ENCODE peak calls at places on chromosome 11, in six cellular contexts. One of them, this sample, is unnamed.

GRCh38 chr11:37504066-37504611 is 906.1 kb upstream of the RAG2 start:
- DNase-seq in prostate gland: no peak
- DNase-seq in IMR-90: peak; percentile 90
- DNase-seq in AG10803: peak; percentile 52
- DNase-seq in fibroblast of pulmonary artery: peak; percentile 83
- DNase-seq in cardiac muscle cell: peak; percentile 78
- DNase-seq in this sample: peak; percentile 98

GRCh38 chr11:34358258-34358665 is 452 bp upstream of the ABTB2 start:
- DNase-seq in IMR-90: peak; percentile 24
- DNase-seq in cardiac muscle cell: peak; percentile 69
- DNase-seq in fibroblast of pulmonary artery: peak; percentile 70
- DNase-seq in prostate gland: peak; percentile 66
- DNase-seq in AG10803: peak; percentile 37
- DNase-seq in this sample: peak; percentile 64

GRCh38 chr11:121800704-121801516 is 315.1 kb downstream of the BLID start:
- DNase-seq in AG10803: peak; percentile 56
- DNase-seq in IMR-90: no peak
- DNase-seq in fibroblast of pulmonary artery: peak; percentile 21
- DNase-seq in prostate gland: no peak
- DNase-seq in cardiac muscle cell: peak; percentile 45
- DNase-seq in this sample: peak; percentile 48

GRCh38 chr11:13030857-13031256 is 21.7 kb downstream of the RASSF10 start:
- DNase-seq in fibroblast of pulmonary artery: no peak
- DNase-seq in AG10803: no peak
- DNase-seq in IMR-90: no peak
- DNase-seq in prostate gland: peak; percentile 88
- DNase-seq in cardiac muscle cell: no peak
- DNase-seq in this sample: no peak

GRCh38 chr11:115590254-115590653 is 86.0 kb upstream of the CADM1 start:
- DNase-seq in fibroblast of pulmonary artery: no peak
- DNase-seq in cardiac muscle cell: no peak
- DNase-seq in IMR-90: no peak
- DNase-seq in AG10803: no peak
- DNase-seq in prostate gland: no peak
- DNase-seq in this sample: no peak

GRCh38 chr11:129279326-129280026 is 87.4 kb upstream of the ARHGAP32 start:
- DNase-seq in AG10803: peak; percentile 79
- DNase-seq in cardiac muscle cell: peak; percentile 89
- DNase-seq in IMR-90: peak; percentile 67
- DNase-seq in prostate gland: peak; percentile 63
- DNase-seq in fibroblast of pulmonary artery: peak; percentile 81
- DNase-seq in this sample: peak; percentile 49

GRCh38 chr11:57476883-57477506 is 16.7 kb downstream of the RTN4RL2 start:
- DNase-seq in AG10803: no peak
- DNase-seq in fibroblast of pulmonary artery: no peak
- DNase-seq in IMR-90: peak; percentile 17
- DNase-seq in cardiac muscle cell: no peak
- DNase-seq in prostate gland: no peak
- DNase-seq in this sample: peak; percentile 6

GRCh38 chr11:28447226-28447625 is 339.0 kb downstream of the METTL15 start:
- DNase-seq in IMR-90: peak; percentile 61
- DNase-seq in prostate gland: no peak
- DNase-seq in cardiac muscle cell: peak; percentile 55
- DNase-seq in AG10803: peak; percentile 36
- DNase-seq in fibroblast of pulmonary artery: peak; percentile 35
- DNase-seq in this sample: peak; percentile 63

GRCh38 chr11:11334607-11335006 is 18.4 kb downstream of the CSNK2A3 start:
- DNase-seq in prostate gland: no peak
- DNase-seq in IMR-90: no peak
- DNase-seq in cardiac muscle cell: no peak
- DNase-seq in fibroblast of pulmonary artery: no peak
- DNase-seq in AG10803: no peak
- DNase-seq in this sample: no peak

GRCh38 chr11:8775341-8776133 is 92.9 kb downstream of the RPL27A start:
- DNase-seq in fibroblast of pulmonary artery: no peak
- DNase-seq in IMR-90: no peak
- DNase-seq in cardiac muscle cell: no peak
- DNase-seq in AG10803: peak; percentile 65
- DNase-seq in prostate gland: no peak
- DNase-seq in this sample: no peak

GRCh38 chr11:117313828-117314768 is 2.0 kb downstream of the BACE1 start:
- DNase-seq in IMR-90: no peak
- DNase-seq in AG10803: no peak
- DNase-seq in fibroblast of pulmonary artery: no peak
- DNase-seq in prostate gland: no peak
- DNase-seq in cardiac muscle cell: no peak
- DNase-seq in this sample: no peak
- H3K4me3 ChIP-seq in IMR-90: peak overlapping the region; percentile 56
- H3K4me3 ChIP-seq in AG10803: peak overlapping the region; percentile 79
- H3K4me3 ChIP-seq in fibroblast of pulmonary artery: peak overlapping the region; percentile 77
- H3K4me3 ChIP-seq in prostate gland: no peak overlapping the region
- H3K4me3 ChIP-seq in cardiac muscle cell: peak overlapping the region; percentile 98
- H3K4me3 ChIP-seq in this sample: no peak overlapping the region

DNA sequence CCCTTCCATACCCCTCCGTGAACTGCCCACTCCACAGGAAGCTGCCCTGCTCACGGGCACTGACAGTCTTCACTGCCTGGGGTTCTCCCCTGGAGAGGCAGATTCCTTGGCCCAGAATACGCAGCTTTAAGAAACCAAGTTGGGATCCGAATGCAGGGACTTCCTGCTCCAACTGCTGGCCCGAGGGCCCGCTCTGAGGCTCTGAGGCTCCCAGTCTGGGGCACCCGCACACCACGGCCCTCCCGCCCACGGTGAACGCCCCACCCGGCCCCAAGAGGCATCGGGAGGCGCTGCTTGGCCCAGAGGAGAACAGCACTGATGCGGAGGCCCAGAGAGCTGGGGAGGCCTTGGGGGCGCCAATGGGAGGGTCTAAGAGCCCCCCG is 42.3 kb downstream of the IGF2 start:
- DNase-seq in prostate gland: no peak
- DNase-seq in AG10803: peak; percentile 14
- DNase-seq in cardiac muscle cell: no peak
- DNase-seq in IMR-90: no peak
- DNase-seq in fibroblast of pulmonary artery: no peak
- DNase-seq in this sample: no peak
- H3K4me3 ChIP-seq in prostate gland: no peak overlapping the region
- H3K4me3 ChIP-seq in AG10803: no peak overlapping the region
- H3K4me3 ChIP-seq in cardiac muscle cell: no peak overlapping the region
- H3K4me3 ChIP-seq in IMR-90: no peak overlapping the region
- H3K4me3 ChIP-seq in fibroblast of pulmonary artery: no peak overlapping the region
- H3K4me3 ChIP-seq in this sample: no peak overlapping the region

GRCh38 chr11:417652-418342 is 3.0 kb upstream of the SIGIRR start:
- DNase-seq in IMR-90: no peak
- DNase-seq in prostate gland: no peak
- DNase-seq in cardiac muscle cell: no peak
- DNase-seq in AG10803: no peak
- DNase-seq in fibroblast of pulmonary artery: no peak
- DNase-seq in this sample: no peak

GRCh38 chr11:414333-414857 is 404 bp downstream of the SIGIRR start:
- DNase-seq in cardiac muscle cell: no peak
- DNase-seq in IMR-90: no peak
- DNase-seq in AG10803: no peak
- DNase-seq in fibroblast of pulmonary artery: no peak
- DNase-seq in prostate gland: no peak
- DNase-seq in this sample: no peak

GRCh38 chr11:416051-416756 is 1.4 kb upstream of the SIGIRR start:
- DNase-seq in fibroblast of pulmonary artery: no peak
- DNase-seq in prostate gland: no peak
- DNase-seq in AG10803: no peak
- DNase-seq in IMR-90: no peak
- DNase-seq in cardiac muscle cell: no peak
- DNase-seq in this sample: no peak

GRCh38 chr11:416757-417621 is 2.2 kb upstream of the SIGIRR start:
- DNase-seq in IMR-90: no peak
- DNase-seq in cardiac muscle cell: peak; percentile 34
- DNase-seq in AG10803: peak; percentile 16
- DNase-seq in fibroblast of pulmonary artery: peak; percentile 14
- DNase-seq in prostate gland: peak; percentile 48
- DNase-seq in this sample: no peak

DNA sequence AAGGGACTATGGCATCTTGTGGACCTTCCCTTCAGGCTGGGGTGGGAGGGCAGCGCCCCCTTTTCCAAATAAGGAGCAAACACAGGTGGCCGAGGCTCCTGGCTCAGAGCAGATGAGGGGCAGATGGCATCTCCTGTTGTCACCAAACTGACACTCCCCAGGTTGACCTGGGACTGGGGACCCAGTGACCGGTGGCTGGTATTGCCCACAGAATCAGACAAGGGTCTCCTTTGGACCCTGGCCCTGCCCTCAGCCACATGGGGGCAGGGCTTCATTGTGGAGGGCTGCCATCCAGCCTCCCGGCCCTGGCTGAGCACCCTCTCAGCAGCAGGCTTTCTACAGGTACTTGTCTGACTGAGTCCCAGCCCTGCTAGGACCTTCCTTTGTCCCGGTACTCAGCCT is 842 bp upstream of the SIGIRR start:
- DNase-seq in prostate gland: no peak
- DNase-seq in fibroblast of pulmonary artery: no peak
- DNase-seq in AG10803: no peak
- DNase-seq in IMR-90: no peak
- DNase-seq in cardiac muscle cell: no peak
- DNase-seq in this sample: no peak
- H3K4me3 ChIP-seq in prostate gland: no peak overlapping the region
- H3K4me3 ChIP-seq in fibroblast of pulmonary artery: no peak overlapping the region
- H3K4me3 ChIP-seq in AG10803: no peak overlapping the region
- H3K4me3 ChIP-seq in IMR-90: no peak overlapping the region
- H3K4me3 ChIP-seq in cardiac muscle cell: no peak overlapping the region
- H3K4me3 ChIP-seq in this sample: no peak overlapping the region

DNA sequence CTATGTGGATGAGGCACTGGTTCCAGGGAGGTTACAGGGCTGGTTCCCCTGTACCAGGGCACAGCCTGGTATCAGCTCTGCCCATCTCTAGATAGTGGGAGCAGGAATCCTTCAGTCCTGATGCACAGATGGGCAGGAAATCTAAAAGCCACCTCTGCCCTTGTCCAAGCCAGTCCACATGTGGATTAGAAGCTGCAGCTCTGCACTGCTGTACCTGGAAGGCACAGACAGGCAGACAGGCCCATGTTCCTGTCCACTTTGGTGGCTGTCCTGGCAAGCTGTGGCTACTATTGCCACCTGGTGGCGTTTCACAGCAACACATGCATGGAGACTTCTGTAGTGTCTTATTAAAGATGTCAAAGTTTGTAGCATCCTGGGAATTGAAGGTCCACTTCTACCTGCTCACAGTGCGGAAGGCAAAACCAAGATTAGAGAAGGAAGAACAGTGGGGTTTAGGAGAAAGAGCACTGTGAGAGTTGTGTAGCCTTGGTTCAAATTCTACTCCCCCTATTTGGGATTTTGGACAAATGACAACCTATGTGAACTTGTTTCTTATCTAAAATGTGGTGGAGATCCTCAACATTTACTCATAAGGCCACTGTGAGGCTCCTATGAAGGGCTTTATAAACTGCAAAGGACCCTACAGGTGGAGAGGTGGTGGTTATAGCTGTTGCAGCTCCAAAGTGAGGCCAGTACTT is 30.1 kb downstream of the NAV2 start:
- DNase-seq in prostate gland: peak; percentile 80
- DNase-seq in IMR-90: peak; percentile 79
- DNase-seq in AG10803: peak; percentile 75
- DNase-seq in fibroblast of pulmonary artery: peak; percentile 86
- DNase-seq in cardiac muscle cell: peak; percentile 86
- DNase-seq in this sample: peak; percentile 48
- H3K4me3 ChIP-seq in prostate gland: no peak overlapping the region
- H3K4me3 ChIP-seq in IMR-90: no peak overlapping the region
- H3K4me3 ChIP-seq in AG10803: no peak overlapping the region
- H3K4me3 ChIP-seq in fibroblast of pulmonary artery: no peak overlapping the region
- H3K4me3 ChIP-seq in cardiac muscle cell: no peak overlapping the region
- H3K4me3 ChIP-seq in this sample: no peak overlapping the region

DNA sequence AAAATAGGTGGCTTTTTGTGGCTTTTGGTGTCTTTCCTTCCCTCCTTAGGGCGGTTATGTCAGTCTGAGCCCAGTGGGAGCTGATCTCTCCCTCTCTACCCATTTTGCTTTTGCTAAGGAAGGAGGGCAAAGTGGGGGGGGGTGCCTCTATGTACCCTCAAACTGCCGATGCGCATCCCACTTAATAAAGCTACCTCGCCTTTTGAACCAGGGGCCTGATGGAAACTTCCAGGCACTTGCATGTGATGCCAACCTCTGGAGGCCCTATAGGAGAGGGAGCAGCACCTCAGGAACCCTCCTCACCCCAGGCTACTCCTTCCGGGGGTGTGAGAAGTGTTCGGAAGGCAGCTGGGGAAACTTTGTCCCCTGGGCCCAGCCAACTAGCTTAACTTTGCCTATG is 97.0 kb upstream of the HSD17B12 start:
- DNase-seq in cardiac muscle cell: no peak
- DNase-seq in AG10803: no peak
- DNase-seq in prostate gland: no peak
- DNase-seq in fibroblast of pulmonary artery: no peak
- DNase-seq in IMR-90: no peak
- DNase-seq in this sample: no peak
- H3K4me3 ChIP-seq in cardiac muscle cell: no peak overlapping the region
- H3K4me3 ChIP-seq in AG10803: no peak overlapping the region
- H3K4me3 ChIP-seq in prostate gland: no peak overlapping the region
- H3K4me3 ChIP-seq in fibroblast of pulmonary artery: no peak overlapping the region
- H3K4me3 ChIP-seq in IMR-90: no peak overlapping the region
- H3K4me3 ChIP-seq in this sample: no peak overlapping the region

This sample was measured in astrocyte.